ENCODE peak calls at places on chromosomes 3 and 15, in five cellular contexts. W is MM.1S; M is cerebellum; D is stimulated activated CD4-positive, alpha-beta T cell treated with anti-CD3 and anti-CD28 coated beads, TNF-alpha, amount 100 ng/mL, for 4 hours; S is GM18507. Y is an unnamed sample.

GRCh38 chr15:78437107-78437761 is 782 bp upstream of the IREB2 start:
- DNase-seq in D (no peak), W (no peak), S (no peak), M (peak), Y (peak)

GRCh38 chr3:186605561-186606545 is 7.0 kb upstream of the AHSG start:
- DNase-seq in W (no peak), D (no peak), S (no peak), M (no peak), Y (no peak)

GRCh38 chr3:139794469-139795265 is 116.9 kb upstream of the NMNAT3 start:
- DNase-seq in S (no peak), W (no peak), D (no peak), M (no peak), Y (no peak)

GRCh38 chr3:110436209-110436608 is 635.4 kb upstream of the NECTIN3 start:
- DNase-seq in M (no peak), W (no peak), D (no peak), S (no peak), Y (no peak)

GRCh38 chr3:137163958-137164357 is 206.2 kb downstream of the IL20RB start:
- DNase-seq in M (no peak), W (peak), D (no peak), S (no peak), Y (no peak)

GRCh38 chr3:45516829-45517228 is 77.7 kb upstream of the LIMD1 start:
- DNase-seq in W (no peak), M (no peak), D (no peak), S (no peak), Y (no peak)

GRCh38 chr3:66236281-66236680 is 15.5 kb downstream of the SLC25A26 start:
- DNase-seq in M (no peak), D (no peak), W (no peak), S (no peak), Y (no peak)

GRCh38 chr15:52261026-52261425 is 34.6 kb downstream of the MYO5C start:
- DNase-seq in D (no peak), W (no peak), S (no peak), M (no peak), Y (no peak)

GRCh38 chr15:72585659-72586058 is 68.8 kb upstream of the GOLGA6B start:
- DNase-seq in S (no peak), M (no peak), W (no peak), D (no peak), Y (no peak)

GRCh38 chr3:132256984-132257383 is 60.2 kb upstream of the ACP3 start:
- DNase-seq in W (no peak), M (no peak), D (no peak), S (no peak), Y (no peak)

GRCh38 chr3:172607305-172608121 is 84.3 kb upstream of the TNFSF10 start:
- DNase-seq in D (no peak), S (no peak), W (no peak), M (no peak), Y (no peak)

GRCh38 chr3:136068708-136069107 is 103.2 kb downstream of the PPP2R3A start:
- DNase-seq in M (no peak), D (no peak), S (no peak), W (no peak), Y (no peak)

GRCh38 chr15:77419050-77419835 is 661 bp downstream of the PEAK1 start:
- DNase-seq in D (peak), M (peak), W (peak), S (no peak), Y (peak)

GRCh38 chr15:66614456-66615174 is 48.8 kb upstream of the LCTL start:
- DNase-seq in S (no peak), M (no peak), W (no peak), D (no peak), Y (no peak)

GRCh38 chr3:112814256-112814655 is 32.4 kb downstream of the CD200R1L start:
- DNase-seq in S (no peak), W (peak), M (no peak), D (no peak), Y (no peak)

GRCh38 chr15:35439291-35439690 is 106.7 kb downstream of the DPH6 start:
- DNase-seq in M (no peak), D (no peak), S (no peak), W (no peak), Y (no peak)

GRCh38 chr3:169846458-169847193 is 23.1 kb downstream of the LRRC31 start:
- DNase-seq in D (no peak), M (no peak), W (no peak), S (peak), Y (peak)

GRCh38 chr3:129605593-129606521 is 619 bp downstream of the PLXND1 start:
- DNase-seq in W (peak), S (no peak), D (peak), M (no peak), Y (no peak)

GRCh38 chr3:133115178-133115577 is 77.0 kb downstream of the TMEM108 start:
- DNase-seq in M (no peak), W (no peak), S (no peak), D (no peak), Y (no peak)

GRCh38 chr15:78394981-78395619 is 42.9 kb upstream of the IREB2 start:
- DNase-seq in W (no peak), M (no peak), D (no peak), S (no peak), Y (no peak)

GRCh38 chr15:47027322-47027946 is 689.9 kb upstream of the SEMA6D start:
- DNase-seq in W (peak), M (no peak), D (no peak), S (no peak), Y (no peak)

GRCh38 chr3:39166932-39167532 is 13.6 kb upstream of the CSRNP1 start:
- DNase-seq in M (no peak), S (no peak), D (no peak), W (no peak), Y (no peak)

GRCh38 chr3:110925804-110926203 is 145.8 kb upstream of the NECTIN3 start:
- DNase-seq in D (no peak), S (no peak), W (no peak), M (no peak), Y (no peak)

GRCh38 chr15:35549567-35549966 is 3.6 kb upstream of the DPH6 start:
- DNase-seq in M (no peak), D (no peak), W (no peak), S (no peak), Y (no peak)

GRCh38 chr3:134874737-134875413 is 79.8 kb downstream of the EPHB1 start:
- DNase-seq in D (no peak), S (no peak), M (peak), W (no peak), Y (no peak)

GRCh38 chr3:16928386-16929132 is 43.8 kb downstream of the PLCL2 start:
- DNase-seq in W (no peak), S (no peak), D (no peak), M (peak), Y (no peak)

GRCh38 chr15:98517051-98517450 is 131.3 kb upstream of the IGF1R start:
- DNase-seq in W (no peak), M (no peak), D (no peak), S (no peak), Y (no peak)

GRCh38 chr15:66961407-66961884 is 104.0 kb upstream of the SMAD3 start:
- DNase-seq in S (no peak), W (no peak), M (no peak), D (no peak), Y (no peak)

GRCh38 chr15:58777107-58777506 is 6.0 kb downstream of the MINDY2 start:
- DNase-seq in M (no peak), W (peak), D (no peak), S (peak), Y (no peak)

GRCh38 chr15:101004500-101004899 is 85.3 kb downstream of the LRRK1 start:
- DNase-seq in S (no peak), D (no peak), W (no peak), M (no peak), Y (no peak)

GRCh38 chr15:63039811-63040210 is 2.7 kb upstream of the TPM1 start:
- DNase-seq in S (no peak), D (no peak), M (no peak), W (no peak), Y (no peak)

GRCh38 chr3:158771982-158772381 is 29.9 kb upstream of the MFSD1 start:
- DNase-seq in W (no peak), S (no peak), D (no peak), M (no peak), Y (no peak)

GRCh38 chr15:90097475-90097874 is 4.8 kb downstream of the IDH2 start:
- DNase-seq in S (no peak), W (peak), M (no peak), D (no peak), Y (no peak)

GRCh38 chr3:178245385-178245778 is 290.9 kb upstream of the KCNMB2 start:
- DNase-seq in W (peak), S (no peak), M (no peak), D (no peak), Y (no peak)

GRCh38 chr15:67098768-67099282 is 33.4 kb downstream of the SMAD3 start:
- DNase-seq in S (no peak), W (no peak), D (no peak), M (no peak), Y (no peak)

GRCh38 chr3:10137178-10137577 is 4.4 kb upstream of the VHL start:
- DNase-seq in W (no peak), M (no peak), S (no peak), D (no peak), Y (no peak)

Y was measured in GM12892.